ENCODE peak calls at places on chromosomes 6 and 20, in ten cellular contexts. X, L, H, S, D, Y, K, Q, V and A are unnamed samples.

GRCh38 chr6:148509789-148510581 is 167.3 kb downstream of the SASH1 start:
- DNase-seq in X (no peak), L (peak), H (peak), S (peak), D (no peak), Y (peak), K (peak), Q (no peak), V (no peak), A (no peak)

GRCh38 chr6:35085359-35086281 is 55.5 kb downstream of the TCP11 start:
- DNase-seq in X (no peak), L (no peak), H (no peak), S (peak), D (no peak), Y (no peak), K (no peak), Q (no peak), V (no peak), A (no peak)

GRCh38 chr6:168213121-168213524 is 106.5 kb downstream of the DACT2 start:
- DNase-seq in X (no peak), L (no peak), H (no peak), S (no peak), D (no peak), Y (no peak), K (no peak), Q (no peak), V (no peak), A (no peak)

GRCh38 chr6:32886674-32887383 is 32.8 kb downstream of the PSMB9 start:
- DNase-seq in X (no peak), L (peak), H (no peak), S (no peak), D (no peak), Y (peak), K (no peak), Q (no peak), V (no peak), A (no peak)

GRCh38 chr20:62356948-62357667 is 10.0 kb downstream of the LAMA5 start:
- DNase-seq in X (no peak), L (no peak), H (no peak), S (no peak), D (no peak), Y (no peak), K (no peak), Q (no peak), V (peak), A (peak)

GRCh38 chr6:150905769-150906168 is 40.3 kb downstream of the MTHFD1L start:
- DNase-seq in X (no peak), L (no peak), H (no peak), S (no peak), D (no peak), Y (no peak), K (no peak), Q (no peak), V (peak), A (no peak)

GRCh38 chr6:77462359-77463307 is 658 bp downstream of the HTR1B start:
- DNase-seq in X (no peak), L (no peak), H (no peak), S (no peak), D (peak), Y (no peak), K (no peak), Q (no peak), V (no peak), A (no peak)

GRCh38 chr6:105986998-105987397 is 99.1 kb upstream of the PRDM1 start:
- DNase-seq in X (no peak), L (peak), H (no peak), S (no peak), D (no peak), Y (no peak), K (no peak), Q (no peak), V (no peak), A (no peak)

GRCh38 chr20:32387262-32387661 is 29.1 kb downstream of the ASXL1 start:
- DNase-seq in X (no peak), L (no peak), H (peak), S (no peak), D (no peak), Y (no peak), K (peak), Q (no peak), V (no peak), A (no peak)

GRCh38 chr20:62358728-62359490 is 8.2 kb downstream of the LAMA5 start:
- DNase-seq in X (peak), L (no peak), H (no peak), S (no peak), D (no peak), Y (no peak), K (no peak), Q (no peak), V (peak), A (peak)

GRCh38 chr6:20455175-20456075 is 53.7 kb downstream of the E2F3 start:
- DNase-seq in X (no peak), L (peak), H (no peak), S (no peak), D (no peak), Y (no peak), K (no peak), Q (no peak), V (no peak), A (no peak)

GRCh38 chr6:100803264-100803663 is 77.9 kb downstream of the ASCC3 start:
- DNase-seq in X (no peak), L (no peak), H (no peak), S (no peak), D (no peak), Y (no peak), K (no peak), Q (no peak), V (no peak), A (no peak)

GRCh38 chr6:399785-400517 is 8.4 kb downstream of the IRF4 start:
- DNase-seq in X (no peak), L (no peak), H (no peak), S (no peak), D (no peak), Y (no peak), K (no peak), Q (no peak), V (no peak), A (no peak)

GRCh38 chr20:5969348-5969935 is 19.0 kb downstream of the MCM8 start:
- DNase-seq in X (no peak), L (no peak), H (no peak), S (no peak), D (no peak), Y (no peak), K (no peak), Q (no peak), V (no peak), A (no peak)

GRCh38 chr6:54315692-54316091 is 7.5 kb downstream of the TINAG start:
- DNase-seq in X (no peak), L (no peak), H (no peak), S (no peak), D (no peak), Y (no peak), K (no peak), Q (no peak), V (no peak), A (no peak)

GRCh38 chr6:78936515-78936914 is 69.2 kb downstream of the IRAK1BP1 start:
- DNase-seq in X (no peak), L (no peak), H (no peak), S (no peak), D (no peak), Y (no peak), K (no peak), Q (no peak), V (no peak), A (no peak)

GRCh38 chr6:169752074-169752623 is 727 bp downstream of the ERMARD start:
- DNase-seq in X (no peak), L (no peak), H (no peak), S (no peak), D (no peak), Y (no peak), K (no peak), Q (no peak), V (no peak), A (no peak)

GRCh38 chr6:30768634-30769087 is 24.3 kb upstream of the IER3 start:
- DNase-seq in X (no peak), L (no peak), H (no peak), S (no peak), D (no peak), Y (no peak), K (no peak), Q (no peak), V (no peak), A (no peak)

GRCh38 chr6:30264731-30265130 is 51.5 kb upstream of the TRIM26 start:
- DNase-seq in X (no peak), L (no peak), H (no peak), S (no peak), D (no peak), Y (no peak), K (no peak), Q (no peak), V (no peak), A (no peak)

GRCh38 chr20:6679086-6679485 is 88.4 kb upstream of the BMP2 start:
- DNase-seq in X (no peak), L (no peak), H (no peak), S (no peak), D (no peak), Y (no peak), K (no peak), Q (no peak), V (no peak), A (no peak)

GRCh38 chr6:155190667-155191066 is 73.1 kb upstream of the CLDN20 start:
- DNase-seq in X (no peak), L (no peak), H (no peak), S (no peak), D (no peak), Y (no peak), K (no peak), Q (no peak), V (no peak), A (no peak)

GRCh38 chr6:131007286-131007685 is 55.8 kb downstream of the EPB41L2 start:
- DNase-seq in X (no peak), L (no peak), H (no peak), S (no peak), D (no peak), Y (no peak), K (no peak), Q (no peak), V (no peak), A (no peak)

GRCh38 chr20:34528921-34529297 is 12.7 kb downstream of the DYNLRB1 start:
- DNase-seq in X (no peak), L (no peak), H (no peak), S (no peak), D (no peak), Y (no peak), K (no peak), Q (peak), V (no peak), A (no peak)

GRCh38 chr6:25166955-25167753 is 112.0 kb upstream of the CARMIL1 start:
- DNase-seq in X (peak), L (no peak), H (no peak), S (no peak), D (no peak), Y (peak), K (peak), Q (no peak), V (no peak), A (no peak)

GRCh38 chr6:46324706-46325105 is 153.9 kb upstream of the ENPP5 start:
- DNase-seq in X (no peak), L (no peak), H (no peak), S (no peak), D (no peak), Y (no peak), K (no peak), Q (no peak), V (no peak), A (no peak)

GRCh38 chr6:1802495-1803395 is 193.0 kb downstream of the FOXC1 start:
- DNase-seq in X (no peak), L (no peak), H (no peak), S (no peak), D (no peak), Y (no peak), K (peak), Q (no peak), V (no peak), A (no peak)

GRCh38 chr6:44224154-44224977 is 971 bp downstream of the SLC29A1 start:
- DNase-seq in X (no peak), L (no peak), H (no peak), S (peak), D (no peak), Y (no peak), K (no peak), Q (no peak), V (peak), A (peak)

GRCh38 chr6:150233797-150234399 is 91.1 kb downstream of the PPP1R14C start:
- DNase-seq in X (no peak), L (no peak), H (no peak), S (no peak), D (peak), Y (no peak), K (peak), Q (no peak), V (no peak), A (no peak)

GRCh38 chr6:37432916-37433656 is at the start of gene CMTR1:
- DNase-seq in X (peak), L (peak), H (peak), S (peak), D (peak), Y (peak), K (peak), Q (peak), V (peak), A (peak)

GRCh38 chr6:129207832-129208231 is 324.9 kb downstream of the LAMA2 start:
- DNase-seq in X (no peak), L (no peak), H (no peak), S (no peak), D (no peak), Y (no peak), K (no peak), Q (no peak), V (no peak), A (no peak)

GRCh38 chr6:105301756-105302616 is 100.9 kb downstream of the PREP start:
- DNase-seq in X (no peak), L (no peak), H (no peak), S (no peak), D (no peak), Y (no peak), K (no peak), Q (no peak), V (no peak), A (no peak)

GRCh38 chr6:20686142-20686541 is 151.9 kb downstream of the CDKAL1 start:
- DNase-seq in X (no peak), L (no peak), H (no peak), S (no peak), D (no peak), Y (peak), K (no peak), Q (no peak), V (no peak), A (peak)

GRCh38 chr20:50302463-50303041 is 111.9 kb downstream of the CEBPB start:
- DNase-seq in X (no peak), L (no peak), H (no peak), S (no peak), D (no peak), Y (no peak), K (no peak), Q (peak), V (no peak), A (no peak)

GRCh38 chr6:39770476-39770875 is 21.7 kb upstream of the DAAM2 start:
- DNase-seq in X (no peak), L (no peak), H (no peak), S (no peak), D (peak), Y (no peak), K (no peak), Q (no peak), V (no peak), A (peak)

GRCh38 chr20:51738877-51739447 is 29.2 kb downstream of the ATP9A start:
- DNase-seq in X (no peak), L (no peak), H (no peak), S (no peak), D (no peak), Y (no peak), K (no peak), Q (no peak), V (no peak), A (no peak)

GRCh38 chr6:167394820-167395219 is 69.9 kb downstream of the TTLL2 start:
- DNase-seq in X (no peak), L (no peak), H (no peak), S (no peak), D (no peak), Y (no peak), K (no peak), Q (peak), V (no peak), A (no peak)

GRCh38 chr6:110938176-110938575 is 20.3 kb upstream of the GTF3C6 start:
- DNase-seq in X (no peak), L (no peak), H (no peak), S (no peak), D (no peak), Y (no peak), K (no peak), Q (no peak), V (no peak), A (no peak)